ENCODE peak calls at places on chromosome 6, in five cellular contexts. M is H1, O is foreskin fibroblast, C is left ventricle myocardium inferior, H is GM06990. L is an unnamed sample.

GRCh38 chr6:6495851-6496250 is 92.7 kb upstream of the LY86 start:
- DNase-seq in M (no peak), O (no peak), C (no peak), H (no peak), L (no peak)

GRCh38 chr6:128138694-128139093 is 237.8 kb upstream of the THEMIS start:
- DNase-seq in M (no peak), O (no peak), C (no peak), H (no peak), L (no peak)

GRCh38 chr6:6891074-6891754 is 216.5 kb upstream of the RREB1 start:
- DNase-seq in M (no peak), O (no peak), C (no peak), H (no peak), L (no peak)

GRCh38 chr6:41562633-41562975 is 16.4 kb downstream of the FOXP4 start:
- DNase-seq in M (no peak), O (no peak), C (no peak), H (no peak), L (no peak)

GRCh38 chr6:133697666-133698065 is 191.2 kb upstream of the TCF21 start:
- DNase-seq in M (no peak), O (peak; percentile 38), C (no peak), H (no peak), L (no peak)

GRCh38 chr6:75759207-75759606 is 10.2 kb downstream of the MYO6 start:
- DNase-seq in M (no peak), O (no peak), C (no peak), H (no peak), L (no peak)

GRCh38 chr6:132400641-132401119 is 595 bp downstream of the MOXD1 start:
- DNase-seq in M (no peak), O (peak; percentile 65), C (no peak), H (no peak), L (no peak)

GRCh38 chr6:132390451-132390850 is 10.8 kb downstream of the MOXD1 start:
- DNase-seq in M (no peak), O (peak; percentile 33), C (no peak), H (no peak), L (no peak)

GRCh38 chr6:2166717-2167116 is 78.7 kb downstream of the GMDS start:
- DNase-seq in M (no peak), O (no peak), C (no peak), H (no peak), L (no peak)

GRCh38 chr6:37083243-37084138 is 78.0 kb downstream of the FGD2 start:
- DNase-seq in M (no peak), O (peak; percentile 92), C (peak; percentile 82), H (no peak), L (peak; percentile 85)

GRCh38 chr6:43695078-43695966 is 7.7 kb upstream of the MRPS18A start:
- DNase-seq in M (no peak), O (no peak), C (peak; percentile 46), H (no peak), L (no peak)

GRCh38 chr6:71468841-71469750 is 180.5 kb downstream of the OGFRL1 start:
- DNase-seq in M (no peak), O (peak; percentile 95), C (no peak), H (no peak), L (peak; percentile 53)

GRCh38 chr6:168196881-168197635 is 118.0 kb upstream of the FRMD1 start:
- DNase-seq in M (no peak), O (no peak), C (no peak), H (no peak), L (no peak)

GRCh38 chr6:12033770-12034169 is 21.7 kb downstream of the HIVEP1 start:
- DNase-seq in M (no peak), O (peak; percentile 57), C (no peak), H (no peak), L (no peak)

GRCh38 chr6:57265755-57266221 is 43.7 kb upstream of the RAB23 start:
- DNase-seq in M (no peak), O (peak; percentile 75), C (no peak), H (no peak), L (no peak)

GRCh38 chr6:136609878-136610706 is 59.9 kb upstream of the MAP7 start:
- DNase-seq in M (no peak), O (peak; percentile 97), C (no peak), H (no peak), L (peak; percentile 98)

GRCh38 chr6:33961686-33962085 is 157.9 kb upstream of the MLN start:
- DNase-seq in M (no peak), O (no peak), C (no peak), H (no peak), L (no peak)

GRCh38 chr6:88141641-88142298 is 24.4 kb downstream of the CNR1 start:
- DNase-seq in M (no peak), O (no peak), C (no peak), H (peak; percentile 68), L (no peak)

GRCh38 chr6:14283600-14284235 is 166.1 kb downstream of the CD83 start:
- DNase-seq in M (no peak), O (no peak), C (no peak), H (no peak), L (no peak)

GRCh38 chr6:73194744-73195143 is 30.6 kb downstream of the KHDC1L start:
- DNase-seq in M (no peak), O (no peak), C (no peak), H (no peak), L (no peak)

GRCh38 chr6:5446362-5447075 is 185.2 kb downstream of the FARS2 start:
- DNase-seq in M (no peak), O (no peak), C (no peak), H (no peak), L (no peak)

GRCh38 chr6:21265264-21266044 is 328.1 kb upstream of the SOX4 start:
- DNase-seq in M (no peak), O (peak; percentile 72), C (no peak), H (no peak), L (no peak)

GRCh38 chr6:5173862-5174643 is 86.7 kb downstream of the LYRM4 start:
- DNase-seq in M (no peak), O (no peak), C (no peak), H (peak; percentile 83), L (no peak)

GRCh38 chr6:56370127-56370540 is 122.8 kb upstream of the COL21A1 start:
- DNase-seq in M (no peak), O (peak; percentile 88), C (peak; percentile 39), H (no peak), L (peak; percentile 42)

GRCh38 chr6:140774080-140774505 is 1358.6 kb upstream of the GJE1 start:
- DNase-seq in M (no peak), O (peak; percentile 80), C (no peak), H (peak; percentile 8), L (peak; percentile 15)

GRCh38 chr6:166605752-166606151 is 19.3 kb upstream of the RAMACL start:
- DNase-seq in M (no peak), O (no peak), C (no peak), H (no peak), L (no peak)

GRCh38 chr6:137222376-137222775 is 3.2 kb upstream of the IFNGR1 start:
- DNase-seq in M (no peak), O (no peak), C (no peak), H (no peak), L (no peak)

GRCh38 chr6:117956386-117956785 is 49.3 kb downstream of the SLC35F1 start:
- DNase-seq in M (no peak), O (no peak), C (no peak), H (no peak), L (no peak)

GRCh38 chr6:43644940-43645612 is at the start of gene RSPH9:
- DNase-seq in M (peak; percentile 92), O (peak; percentile 88), C (peak; percentile 75), H (peak; percentile 56), L (no peak)

GRCh38 chr6:168956141-168956838 is 297.4 kb downstream of the THBS2 start:
- DNase-seq in M (no peak), O (peak; percentile 23), C (no peak), H (no peak), L (no peak)

GRCh38 chr6:42104807-42105713 is 37.4 kb downstream of the C6orf132 start:
- DNase-seq in M (no peak), O (no peak), C (no peak), H (no peak), L (no peak)

GRCh38 chr6:33073431-33073871 is at the start of gene HLA-DPA1:
- DNase-seq in M (no peak), O (peak; percentile 26), C (no peak), H (peak; percentile 79), L (no peak)

GRCh38 chr6:46704562-46704961 is 16.9 kb downstream of the TDRD6 start:
- DNase-seq in M (no peak), O (peak; percentile 21), C (no peak), H (no peak), L (no peak)
- TF ChIP-seq CTCF in M (no peak), O (no peak), C (peak; percentile 23), H (no peak), L (no peak)

DNA sequence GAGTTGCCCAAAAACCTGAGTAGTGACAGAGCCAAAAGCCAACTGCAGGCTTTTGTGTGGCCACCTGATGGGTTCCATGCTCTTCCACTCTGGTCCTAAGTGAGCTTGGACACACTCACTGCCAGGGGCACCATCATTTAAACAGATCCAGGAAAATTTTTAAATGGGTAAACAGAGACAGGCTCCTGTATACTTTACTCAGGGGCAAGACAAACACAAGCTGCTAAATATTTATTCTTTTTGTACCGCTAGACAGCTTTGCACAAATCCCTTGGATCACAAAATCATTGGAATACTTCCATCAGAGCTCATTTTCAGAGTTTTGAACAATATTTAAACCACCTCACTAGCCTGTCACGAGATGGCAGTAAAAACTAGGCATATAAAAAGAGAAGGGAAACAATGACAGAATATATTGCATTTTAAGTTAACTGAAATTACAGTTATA is 31.4 kb downstream of the GCLC start:
- DNase-seq in M (no peak), O (no peak), C (no peak), H (no peak), L (no peak)
- TF ChIP-seq CTCF in M (no peak), O (no peak), C (no peak), H (no peak), L (no peak)

GRCh38 chr6:49462927-49463611 is at the start of the genes CENPQ and MMUT:
- DNase-seq in M (peak; percentile 81), O (peak; percentile 97), C (peak; percentile 89), H (peak; percentile 89), L (peak; percentile 70)
- TF ChIP-seq CTCF in M (no peak), O (no peak), C (no peak), H (no peak), L (no peak)

GRCh38 chr6:126333729-126334128 is 6.2 kb upstream of the CENPW start:
- DNase-seq in M (no peak), O (no peak), C (no peak), H (no peak), L (no peak)

GRCh38 chr6:126337323-126337722 is 2.6 kb upstream of the CENPW start:
- DNase-seq in M (no peak), O (peak; percentile 88), C (no peak), H (no peak), L (peak; percentile 25)

GRCh38 chr6:126341126-126341525 is 1.2 kb downstream of the CENPW start:
- DNase-seq in M (no peak), O (no peak), C (no peak), H (no peak), L (no peak)

GRCh38 chr6:126339796-126340750 is at the start of gene CENPW:
- DNase-seq in M (peak; percentile 79), O (peak; percentile 91), C (peak; percentile 83), H (peak; percentile 91), L (peak; percentile 57)

GRCh38 chr6:126335210-126335609 is 4.7 kb upstream of the CENPW start:
- DNase-seq in M (no peak), O (no peak), C (no peak), H (no peak), L (no peak)
- TF ChIP-seq CTCF in M (peak; percentile 54), O (no peak), C (no peak), H (no peak), L (no peak)

GRCh38 chr6:146785001-146785585 is 186.3 kb downstream of the ADGB start:
- DNase-seq in M (no peak), O (peak; percentile 40), C (no peak), H (no peak), L (no peak)
- TF ChIP-seq CTCF in M (peak; percentile 47), O (peak; percentile 55), C (peak; percentile 55), H (peak; percentile 59), L (peak; percentile 52)